ENCODE peak calls at places on chromosomes 5 and 9, in six cellular contexts. One of them, this sample, is unnamed.

GRCh38 chr9:13278368-13279246 is 885 bp downstream of the MPDZ start:
- DNase-seq in GM12892: no peak
- DNase-seq in K562: peak; percentile 25
- DNase-seq in HepG2: peak; percentile 37
- DNase-seq in GM12878: no peak
- DNase-seq in H1: peak; percentile 9
- DNase-seq in this sample: no peak

GRCh38 chr5:146956217-146956616 is 77.7 kb upstream of the PPP2R2B start:
- DNase-seq in GM12892: no peak
- DNase-seq in HepG2: no peak
- DNase-seq in GM12878: no peak
- DNase-seq in K562: no peak
- DNase-seq in H1: no peak
- DNase-seq in this sample: no peak

GRCh38 chr5:179195561-179196419 is 135.6 kb downstream of the ZNF354C start:
- DNase-seq in GM12878: no peak
- DNase-seq in GM12892: no peak
- DNase-seq in H1: no peak
- DNase-seq in K562: no peak
- DNase-seq in HepG2: no peak
- DNase-seq in this sample: no peak

GRCh38 chr5:140372971-140373487 is 13.0 kb downstream of the SLC4A9 start:
- DNase-seq in GM12892: no peak
- DNase-seq in K562: peak; percentile 78
- DNase-seq in GM12878: no peak
- DNase-seq in HepG2: peak; percentile 65
- DNase-seq in H1: peak; percentile 67
- DNase-seq in this sample: no peak

GRCh38 chr5:106401561-106401960 is 1269.2 kb downstream of the EFNA5 start:
- DNase-seq in H1: no peak
- DNase-seq in K562: no peak
- DNase-seq in GM12878: no peak
- DNase-seq in GM12892: no peak
- DNase-seq in HepG2: no peak
- DNase-seq in this sample: no peak

GRCh38 chr5:107361945-107362344 is 308.8 kb downstream of the EFNA5 start:
- DNase-seq in H1: no peak
- DNase-seq in GM12892: no peak
- DNase-seq in HepG2: no peak
- DNase-seq in GM12878: no peak
- DNase-seq in K562: no peak
- DNase-seq in this sample: no peak

GRCh38 chr5:175766963-175767362 is 104.4 kb upstream of the CPLX2 start:
- DNase-seq in H1: no peak
- DNase-seq in K562: no peak
- DNase-seq in GM12892: no peak
- DNase-seq in HepG2: no peak
- DNase-seq in GM12878: no peak
- DNase-seq in this sample: no peak

GRCh38 chr9:71676460-71676859 is 91.9 kb downstream of the CEMIP2 start:
- DNase-seq in K562: no peak
- DNase-seq in HepG2: no peak
- DNase-seq in GM12878: no peak
- DNase-seq in H1: no peak
- DNase-seq in GM12892: no peak
- DNase-seq in this sample: no peak

GRCh38 chr5:111158105-111158744 is 66.0 kb upstream of the CAMK4 start:
- DNase-seq in GM12892: no peak
- DNase-seq in K562: peak; percentile 72
- DNase-seq in HepG2: peak; percentile 56
- DNase-seq in H1: peak; percentile 43
- DNase-seq in GM12878: peak; percentile 64
- DNase-seq in this sample: peak; percentile 18

GRCh38 chr9:133460405-133461175 is 812 bp downstream of the CACFD1 start:
- DNase-seq in H1: no peak
- DNase-seq in GM12892: peak; percentile 72
- DNase-seq in HepG2: peak; percentile 97
- DNase-seq in GM12878: no peak
- DNase-seq in K562: peak; percentile 84
- DNase-seq in this sample: peak; percentile 60

GRCh38 chr5:159441441-159441840 is 111.2 kb upstream of the IL12B start:
- DNase-seq in H1: peak; percentile 38
- DNase-seq in GM12892: no peak
- DNase-seq in K562: peak; percentile 17
- DNase-seq in GM12878: no peak
- DNase-seq in HepG2: peak; percentile 16
- DNase-seq in this sample: no peak

GRCh38 chr5:34690301-34690700 is 34.2 kb downstream of the RAI14 start:
- DNase-seq in K562: no peak
- DNase-seq in GM12892: no peak
- DNase-seq in H1: no peak
- DNase-seq in HepG2: peak; percentile 19
- DNase-seq in GM12878: no peak
- DNase-seq in this sample: no peak

GRCh38 chr5:40507095-40507494 is 172.6 kb upstream of the PTGER4 start:
- DNase-seq in K562: no peak
- DNase-seq in H1: no peak
- DNase-seq in GM12892: no peak
- DNase-seq in GM12878: no peak
- DNase-seq in HepG2: no peak
- DNase-seq in this sample: no peak

GRCh38 chr5:171595801-171596231 is 176.4 kb downstream of the FGF18 start:
- DNase-seq in H1: no peak
- DNase-seq in K562: no peak
- DNase-seq in HepG2: peak; percentile 4
- DNase-seq in GM12892: no peak
- DNase-seq in GM12878: no peak
- DNase-seq in this sample: no peak

GRCh38 chr9:129359162-129359811 is 181.2 kb upstream of the IER5L start:
- DNase-seq in H1: no peak
- DNase-seq in GM12892: no peak
- DNase-seq in K562: no peak
- DNase-seq in GM12878: no peak
- DNase-seq in HepG2: no peak
- DNase-seq in this sample: no peak

GRCh38 chr5:173093597-173093996 is 37.4 kb downstream of the CREBRF start:
- DNase-seq in GM12892: no peak
- DNase-seq in HepG2: no peak
- DNase-seq in GM12878: no peak
- DNase-seq in K562: no peak
- DNase-seq in H1: no peak
- DNase-seq in this sample: no peak

GRCh38 chr5:61301820-61302563 is 30.1 kb upstream of the ZSWIM6 start:
- DNase-seq in GM12892: no peak
- DNase-seq in GM12878: no peak
- DNase-seq in HepG2: peak; percentile 98
- DNase-seq in K562: no peak
- DNase-seq in H1: no peak
- DNase-seq in this sample: no peak

GRCh38 chr9:113155911-113156559 is 5.2 kb downstream of the SLC31A2 start:
- DNase-seq in K562: no peak
- DNase-seq in HepG2: no peak
- DNase-seq in H1: no peak
- DNase-seq in GM12878: no peak
- DNase-seq in GM12892: no peak
- DNase-seq in this sample: no peak

GRCh38 chr5:177508837-177509236 is 789 bp downstream of the DOK3 start:
- DNase-seq in K562: no peak
- DNase-seq in HepG2: no peak
- DNase-seq in GM12878: no peak
- DNase-seq in GM12892: no peak
- DNase-seq in H1: no peak
- DNase-seq in this sample: no peak

GRCh38 chr5:74027732-74028338 is 401.8 kb downstream of the ARHGEF28 start:
- DNase-seq in H1: no peak
- DNase-seq in K562: no peak
- DNase-seq in GM12892: no peak
- DNase-seq in GM12878: no peak
- DNase-seq in HepG2: no peak
- DNase-seq in this sample: no peak

GRCh38 chr5:56512314-56512996 is 279.3 kb upstream of the ANKRD55 start:
- DNase-seq in K562: no peak
- DNase-seq in HepG2: no peak
- DNase-seq in GM12878: no peak
- DNase-seq in H1: no peak
- DNase-seq in GM12892: no peak
- DNase-seq in this sample: no peak

GRCh38 chr9:4979224-4979623 is 5.8 kb upstream of the JAK2 start:
- DNase-seq in GM12892: no peak
- DNase-seq in HepG2: no peak
- DNase-seq in K562: no peak
- DNase-seq in GM12878: no peak
- DNase-seq in H1: no peak
- DNase-seq in this sample: no peak

GRCh38 chr5:177303925-177304391 is 359 bp downstream of the PRELID1 start:
- DNase-seq in GM12892: no peak
- DNase-seq in HepG2: no peak
- DNase-seq in H1: no peak
- DNase-seq in K562: peak; percentile 58
- DNase-seq in GM12878: no peak
- DNase-seq in this sample: no peak

DNA sequence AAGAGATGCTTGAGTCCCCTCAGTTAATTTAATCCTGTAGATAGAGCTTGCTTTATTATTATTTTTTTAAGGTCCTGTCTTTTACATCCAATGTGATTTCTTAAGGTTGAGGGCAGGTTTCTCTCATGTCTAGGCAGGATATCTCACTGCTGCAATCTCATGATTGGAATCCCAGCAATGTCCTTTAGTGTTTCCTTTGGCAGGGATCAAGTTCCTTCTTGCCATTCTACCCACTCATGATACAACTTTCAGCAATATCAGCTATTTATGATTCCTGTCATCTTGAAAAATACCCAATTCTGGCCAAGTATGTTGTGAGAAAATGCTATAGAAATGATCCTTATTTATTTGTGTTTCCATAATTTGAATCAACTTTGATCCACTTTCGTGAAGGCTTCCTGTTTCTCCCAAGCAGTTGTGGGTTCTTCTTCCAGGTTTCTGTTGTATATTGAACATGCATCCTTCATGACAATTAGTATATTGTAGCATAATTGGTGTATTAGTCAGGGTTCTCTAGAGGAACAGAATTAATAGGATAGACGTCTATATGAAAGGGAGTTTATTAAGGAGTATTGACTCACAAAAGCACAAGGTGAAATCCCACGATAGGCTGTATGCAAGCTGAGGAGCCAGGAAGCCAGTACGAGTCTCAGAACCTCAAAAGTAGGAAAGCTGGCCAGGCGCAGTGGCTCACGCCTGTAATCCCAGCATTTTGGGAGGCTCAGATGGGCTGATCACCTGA is 18.4 kb upstream of the VPS13A start:
- DNase-seq in GM12892: no peak
- DNase-seq in H1: no peak
- DNase-seq in GM12878: no peak
- DNase-seq in K562: no peak
- DNase-seq in HepG2: no peak
- DNase-seq in this sample: no peak
- TF ChIP-seq TAF1 in GM12892: no peak
- TF ChIP-seq TAF1 in H1: no peak
- TF ChIP-seq TAF1 in GM12878: no peak
- TF ChIP-seq TAF1 in K562: no peak
- TF ChIP-seq TAF1 in HepG2: no peak
- TF ChIP-seq TAF1 in this sample: no peak

GRCh38 chr9:35406183-35406959 is 83.5 kb upstream of the RUSC2 start:
- DNase-seq in GM12878: no peak
- DNase-seq in HepG2: no peak
- DNase-seq in K562: peak; percentile 73
- DNase-seq in GM12892: no peak
- DNase-seq in H1: peak; percentile 80
- DNase-seq in this sample: no peak
- TF ChIP-seq POLR2A in GM12878: no peak
- TF ChIP-seq POLR2A in HepG2: no peak
- TF ChIP-seq POLR2A in K562: no peak
- TF ChIP-seq POLR2A in GM12892: no peak
- TF ChIP-seq POLR2A in H1: peak; percentile 80
- TF ChIP-seq POLR2A in this sample: no peak

GRCh38 chr5:149888280-149888679 is 56.3 kb downstream of the PDE6A start:
- DNase-seq in HepG2: no peak
- DNase-seq in GM12878: no peak
- DNase-seq in K562: no peak
- DNase-seq in GM12892: no peak
- DNase-seq in H1: no peak
- DNase-seq in this sample: no peak

GRCh38 chr5:149885512-149885911 is 59.1 kb downstream of the PDE6A start:
- DNase-seq in K562: no peak
- DNase-seq in HepG2: no peak
- DNase-seq in H1: no peak
- DNase-seq in GM12892: no peak
- DNase-seq in GM12878: no peak
- DNase-seq in this sample: no peak

GRCh38 chr5:149887622-149888183 is 56.9 kb downstream of the PDE6A start:
- DNase-seq in HepG2: peak; percentile 67
- DNase-seq in GM12892: no peak
- DNase-seq in K562: no peak
- DNase-seq in GM12878: no peak
- DNase-seq in H1: no peak
- DNase-seq in this sample: no peak

GRCh38 chr5:149886060-149886459 is 58.5 kb downstream of the PDE6A start:
- DNase-seq in GM12878: no peak
- DNase-seq in GM12892: no peak
- DNase-seq in HepG2: no peak
- DNase-seq in K562: no peak
- DNase-seq in H1: no peak
- DNase-seq in this sample: no peak

DNA sequence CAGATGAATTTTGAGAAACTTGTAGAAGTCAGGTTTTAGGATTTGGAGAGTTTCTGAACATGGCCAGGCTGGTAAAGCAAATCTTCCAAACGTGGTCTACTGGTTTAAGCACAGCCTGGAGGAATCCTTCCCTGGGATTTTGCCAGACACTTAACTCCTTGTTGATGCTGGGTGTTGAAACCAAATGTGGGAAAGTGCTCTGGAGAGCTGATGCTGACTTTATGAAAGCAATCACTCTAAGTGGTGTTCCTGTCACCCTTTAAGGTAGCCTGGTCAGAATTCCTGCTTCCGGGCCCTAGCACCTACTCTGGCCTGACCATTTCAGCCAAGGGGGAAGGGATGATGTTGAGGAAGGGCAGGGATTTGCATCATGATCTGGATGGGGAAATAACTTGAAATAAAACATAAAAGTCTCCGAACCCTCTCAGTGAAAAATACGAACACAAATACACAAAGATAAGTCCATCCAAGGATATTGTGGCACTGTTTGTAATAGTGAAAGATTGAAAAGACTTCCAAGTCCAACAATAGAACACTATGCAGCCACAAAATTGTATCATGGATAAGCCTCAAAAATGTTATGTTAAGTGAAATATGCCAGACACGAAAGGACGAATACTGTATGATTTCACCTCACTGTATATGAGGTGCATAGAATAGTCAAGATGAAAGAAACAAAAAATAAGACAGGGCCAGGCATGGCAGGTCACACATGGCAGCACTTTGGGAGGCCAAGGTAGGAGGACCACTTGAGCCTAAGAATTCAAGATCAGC is 57.7 kb downstream of the PDE6A start:
- DNase-seq in GM12878: no peak
- DNase-seq in GM12892: no peak
- DNase-seq in HepG2: no peak
- DNase-seq in H1: no peak
- DNase-seq in K562: no peak
- DNase-seq in this sample: no peak
- TF ChIP-seq TAF1 in GM12878: no peak
- TF ChIP-seq TAF1 in GM12892: no peak
- TF ChIP-seq TAF1 in HepG2: no peak
- TF ChIP-seq TAF1 in H1: no peak
- TF ChIP-seq TAF1 in K562: no peak
- TF ChIP-seq TAF1 in this sample: no peak

GRCh38 chr5:65925094-65925600 is 1.2 kb upstream of the ERBIN start:
- DNase-seq in K562: peak; percentile 41
- DNase-seq in GM12878: peak; percentile 56
- DNase-seq in H1: no peak
- DNase-seq in GM12892: peak; percentile 58
- DNase-seq in HepG2: peak; percentile 36
- DNase-seq in this sample: peak; percentile 46
- TF ChIP-seq POLR2A in K562: no peak
- TF ChIP-seq POLR2A in GM12878: peak; percentile 75
- TF ChIP-seq POLR2A in H1: peak; percentile 65
- TF ChIP-seq POLR2A in GM12892: peak; percentile 76
- TF ChIP-seq POLR2A in HepG2: peak; percentile 71
- TF ChIP-seq POLR2A in this sample: peak; percentile 79

This sample was measured in GM12891.